ENCODE peak calls at places on chromosome 12, in eight cellular contexts. O, K, B, D, T, X, Z and R are unnamed samples.
A peak's percentile ranks its signal among the peaks of the same experiment; 100 is the strongest.

GRCh38 chr12:65699251-65699650 is 125.0 kb upstream of the HMGA2 start:
- DNase-seq in O (no peak), K (peak; percentile 36), B (peak; percentile 84), D (peak; percentile 76), T (no peak), X (no peak), Z (no peak), R (no peak)

GRCh38 chr12:40684986-40685385 is 7.3 kb upstream of the CNTN1 start:
- DNase-seq in O (no peak), K (no peak), B (no peak), D (no peak), T (no peak), X (no peak), Z (no peak), R (no peak)

GRCh38 chr12:127728285-127728684 is 538.7 kb upstream of the TMEM132C start:
- DNase-seq in O (no peak), K (no peak), B (no peak), D (no peak), T (peak; percentile 23), X (no peak), Z (no peak), R (no peak)

GRCh38 chr12:89470741-89471504 is 53.7 kb downstream of the GALNT4 start:
- DNase-seq in O (no peak), K (peak; percentile 41), B (peak; percentile 54), D (peak; percentile 71), T (no peak), X (no peak), Z (no peak), R (no peak)

GRCh38 chr12:104877107-104877705 is 80.9 kb downstream of the SLC41A2 start:
- DNase-seq in O (no peak), K (peak; percentile 38), B (peak; percentile 53), D (peak; percentile 75), T (peak; percentile 20), X (no peak), Z (peak; percentile 15), R (peak; percentile 40)

GRCh38 chr12:112190626-112191025 is 65.3 kb downstream of the TRAFD1 start:
- DNase-seq in O (no peak), K (no peak), B (no peak), D (no peak), T (no peak), X (no peak), Z (peak; percentile 77), R (no peak)

GRCh38 chr12:111170559-111170958 is 198.3 kb downstream of the PHETA1 start:
- DNase-seq in O (no peak), K (no peak), B (no peak), D (no peak), T (no peak), X (no peak), Z (no peak), R (no peak)

GRCh38 chr12:68236421-68237059 is 10.9 kb upstream of the IL26 start:
- DNase-seq in O (peak; percentile 46), K (peak; percentile 25), B (no peak), D (peak; percentile 31), T (no peak), X (no peak), Z (no peak), R (peak; percentile 21)

GRCh38 chr12:3222935-3223334 is 145.8 kb downstream of the TSPAN9 start:
- DNase-seq in O (no peak), K (no peak), B (no peak), D (no peak), T (no peak), X (no peak), Z (no peak), R (no peak)

GRCh38 chr12:19967486-19967885 is 400.9 kb upstream of the PDE3A start:
- DNase-seq in O (peak; percentile 19), K (peak; percentile 93), B (peak; percentile 96), D (peak; percentile 95), T (peak; percentile 70), X (no peak), Z (no peak), R (peak; percentile 94)

GRCh38 chr12:34606749-34607519 is 584.6 kb downstream of the ALG10 start:
- DNase-seq in O (no peak), K (no peak), B (no peak), D (no peak), T (no peak), X (no peak), Z (no peak), R (no peak)

GRCh38 chr12:56157201-56158028 is 744 bp upstream of the MYL6 start:
- DNase-seq in O (peak; percentile 75), K (peak; percentile 92), B (peak; percentile 94), D (peak; percentile 86), T (peak; percentile 69), X (peak; percentile 29), Z (peak; percentile 81), R (peak; percentile 54)

GRCh38 chr12:94218244-94218643 is 69.9 kb downstream of the PLXNC1 start:
- DNase-seq in O (no peak), K (no peak), B (no peak), D (no peak), T (no peak), X (no peak), Z (no peak), R (no peak)

GRCh38 chr12:124578445-124578844 is 11.0 kb upstream of the NCOR2 start:
- DNase-seq in O (no peak), K (no peak), B (no peak), D (no peak), T (no peak), X (no peak), Z (no peak), R (no peak)

GRCh38 chr12:109626378-109627115 is 53.0 kb downstream of the MVK start:
- DNase-seq in O (no peak), K (no peak), B (no peak), D (no peak), T (no peak), X (peak; percentile 88), Z (no peak), R (no peak)